ENCODE peak calls at places on chromosomes 5 and 9, in six cellular contexts. One of them, this sample, is unnamed.

GRCh38 chr9:129900263-129901041 is 65.2 kb downstream of the USP20 start:
- DNase-seq in HCT116: no peak
- DNase-seq in T-helper 2 cell: no peak
- DNase-seq in left cardiac atrium: no peak
- DNase-seq in mucosa of gallbladder: no peak
- DNase-seq in NCI-H1417: no peak
- DNase-seq in this sample: no peak

GRCh38 chr5:102090770-102091169 is 205.3 kb downstream of the SLCO4C1 start:
- DNase-seq in HCT116: peak; percentile 36
- DNase-seq in T-helper 2 cell: no peak
- DNase-seq in left cardiac atrium: no peak
- DNase-seq in mucosa of gallbladder: peak; percentile 26
- DNase-seq in NCI-H1417: peak; percentile 50
- DNase-seq in this sample: peak; percentile 31

GRCh38 chr5:147339313-147339712 is 104.5 kb downstream of the STK32A start:
- DNase-seq in HCT116: no peak
- DNase-seq in T-helper 2 cell: no peak
- DNase-seq in left cardiac atrium: no peak
- DNase-seq in mucosa of gallbladder: no peak
- DNase-seq in NCI-H1417: no peak
- DNase-seq in this sample: peak; percentile 7

GRCh38 chr9:4375424-4376195 is 75.7 kb upstream of the GLIS3 start:
- DNase-seq in HCT116: peak; percentile 26
- DNase-seq in T-helper 2 cell: no peak
- DNase-seq in left cardiac atrium: no peak
- DNase-seq in mucosa of gallbladder: no peak
- DNase-seq in NCI-H1417: no peak
- DNase-seq in this sample: peak; percentile 52

GRCh38 chr5:5351288-5352089 is 71.0 kb upstream of the ICE1 start:
- DNase-seq in HCT116: peak; percentile 13
- DNase-seq in T-helper 2 cell: no peak
- DNase-seq in left cardiac atrium: no peak
- DNase-seq in mucosa of gallbladder: no peak
- DNase-seq in NCI-H1417: no peak
- DNase-seq in this sample: peak; percentile 58

GRCh38 chr5:91146905-91147600 is 236.1 kb downstream of the ARRDC3 start:
- DNase-seq in HCT116: no peak
- DNase-seq in T-helper 2 cell: no peak
- DNase-seq in left cardiac atrium: no peak
- DNase-seq in mucosa of gallbladder: no peak
- DNase-seq in NCI-H1417: no peak
- DNase-seq in this sample: no peak

GRCh38 chr5:134507495-134507894 is 18.0 kb upstream of the JADE2 start:
- DNase-seq in HCT116: no peak
- DNase-seq in T-helper 2 cell: no peak
- DNase-seq in left cardiac atrium: no peak
- DNase-seq in mucosa of gallbladder: no peak
- DNase-seq in NCI-H1417: no peak
- DNase-seq in this sample: no peak

GRCh38 chr9:73153793-73154227 is 2.1 kb downstream of the ANXA1 start:
- DNase-seq in HCT116: no peak
- DNase-seq in T-helper 2 cell: no peak
- DNase-seq in left cardiac atrium: no peak
- DNase-seq in mucosa of gallbladder: no peak
- DNase-seq in NCI-H1417: no peak
- DNase-seq in this sample: peak; percentile 68

GRCh38 chr5:128254789-128255188 is 171.2 kb downstream of the SLC12A2 start:
- DNase-seq in HCT116: no peak
- DNase-seq in T-helper 2 cell: no peak
- DNase-seq in left cardiac atrium: no peak
- DNase-seq in mucosa of gallbladder: peak; percentile 12
- DNase-seq in NCI-H1417: no peak
- DNase-seq in this sample: no peak

GRCh38 chr5:151255621-151256286 is 2.8 kb downstream of the GM2A start:
- DNase-seq in HCT116: no peak
- DNase-seq in T-helper 2 cell: no peak
- DNase-seq in left cardiac atrium: no peak
- DNase-seq in mucosa of gallbladder: no peak
- DNase-seq in NCI-H1417: no peak
- DNase-seq in this sample: no peak

GRCh38 chr5:169091396-169091980 is 209.5 kb downstream of the SLIT3 start:
- DNase-seq in HCT116: no peak
- DNase-seq in T-helper 2 cell: no peak
- DNase-seq in left cardiac atrium: no peak
- DNase-seq in mucosa of gallbladder: no peak
- DNase-seq in NCI-H1417: no peak
- DNase-seq in this sample: no peak

GRCh38 chr9:71769175-71770165 is 1.2 kb upstream of the CEMIP2 start:
- DNase-seq in HCT116: peak; percentile 75
- DNase-seq in T-helper 2 cell: peak; percentile 51
- DNase-seq in left cardiac atrium: peak; percentile 89
- DNase-seq in mucosa of gallbladder: peak; percentile 74
- DNase-seq in NCI-H1417: peak; percentile 76
- DNase-seq in this sample: peak; percentile 49

GRCh38 chr5:142322403-142322746 is 2.4 kb downstream of the SPRY4 start:
- DNase-seq in HCT116: no peak
- DNase-seq in T-helper 2 cell: no peak
- DNase-seq in left cardiac atrium: no peak
- DNase-seq in mucosa of gallbladder: no peak
- DNase-seq in NCI-H1417: no peak
- DNase-seq in this sample: no peak

GRCh38 chr5:148685520-148686134 is 31.3 kb upstream of the HTR4 start:
- DNase-seq in HCT116: no peak
- DNase-seq in T-helper 2 cell: no peak
- DNase-seq in left cardiac atrium: no peak
- DNase-seq in mucosa of gallbladder: no peak
- DNase-seq in NCI-H1417: no peak
- DNase-seq in this sample: no peak

GRCh38 chr5:95759634-95760033 is 28.5 kb downstream of the RHOBTB3 start:
- DNase-seq in HCT116: no peak
- DNase-seq in T-helper 2 cell: no peak
- DNase-seq in left cardiac atrium: no peak
- DNase-seq in mucosa of gallbladder: peak; percentile 46
- DNase-seq in NCI-H1417: no peak
- DNase-seq in this sample: peak; percentile 73

GRCh38 chr5:159496773-159497172 is 166.5 kb upstream of the IL12B start:
- DNase-seq in HCT116: no peak
- DNase-seq in T-helper 2 cell: no peak
- DNase-seq in left cardiac atrium: no peak
- DNase-seq in mucosa of gallbladder: no peak
- DNase-seq in NCI-H1417: no peak
- DNase-seq in this sample: no peak

This sample was measured in A549.